ENCODE peak calls at places on chromosomes 13 and 19, in nine cellular contexts. One of them, this sample, is unnamed.

GRCh38 chr19:40691421-40692211 is 1.2 kb upstream of the NUMBL start:
- DNase-seq in fibroblast of lung: peak; percentile 5
- DNase-seq in iPS DF 19.7: no peak
- DNase-seq in NCI-H1105 treated with DMSO at 0.1 percent for 48 hours: no peak
- DNase-seq in left cardiac atrium: no peak
- DNase-seq in stomach: no peak
- DNase-seq in activated naive CD8-positive, alpha-beta T cell treated with anti-CD3 and anti-CD28 coated beads for 36 hours: peak; percentile 19
- DNase-seq in effector memory CD4-positive, alpha-beta T cell: no peak
- DNase-seq in CD4-positive, CD25-positive, alpha-beta regulatory T cell: no peak
- DNase-seq in this sample: peak; percentile 82

GRCh38 chr19:55437410-55437809 is 5.7 kb downstream of the SHISA7 start:
- DNase-seq in fibroblast of lung: peak; percentile 63
- DNase-seq in effector memory CD4-positive, alpha-beta T cell: no peak
- DNase-seq in stomach: peak; percentile 55
- DNase-seq in activated naive CD8-positive, alpha-beta T cell treated with anti-CD3 and anti-CD28 coated beads for 36 hours: no peak
- DNase-seq in iPS DF 19.7: no peak
- DNase-seq in NCI-H1105 treated with DMSO at 0.1 percent for 48 hours: no peak
- DNase-seq in CD4-positive, CD25-positive, alpha-beta regulatory T cell: no peak
- DNase-seq in left cardiac atrium: peak; percentile 54
- DNase-seq in this sample: no peak

GRCh38 chr19:19531951-19532805 is 3.5 kb downstream of the YJEFN3 start:
- DNase-seq in CD4-positive, CD25-positive, alpha-beta regulatory T cell: peak; percentile 83
- DNase-seq in effector memory CD4-positive, alpha-beta T cell: peak; percentile 62
- DNase-seq in NCI-H1105 treated with DMSO at 0.1 percent for 48 hours: peak; percentile 39
- DNase-seq in left cardiac atrium: peak; percentile 90
- DNase-seq in fibroblast of lung: peak; percentile 51
- DNase-seq in stomach: peak; percentile 92
- DNase-seq in activated naive CD8-positive, alpha-beta T cell treated with anti-CD3 and anti-CD28 coated beads for 36 hours: peak; percentile 86
- DNase-seq in iPS DF 19.7: no peak
- DNase-seq in this sample: peak; percentile 92

GRCh38 chr13:52599853-52600603 is 42.2 kb upstream of the HNRNPA1L2 start:
- DNase-seq in activated naive CD8-positive, alpha-beta T cell treated with anti-CD3 and anti-CD28 coated beads for 36 hours: peak; percentile 29
- DNase-seq in stomach: no peak
- DNase-seq in left cardiac atrium: peak; percentile 42
- DNase-seq in iPS DF 19.7: no peak
- DNase-seq in CD4-positive, CD25-positive, alpha-beta regulatory T cell: no peak
- DNase-seq in effector memory CD4-positive, alpha-beta T cell: no peak
- DNase-seq in fibroblast of lung: peak; percentile 26
- DNase-seq in NCI-H1105 treated with DMSO at 0.1 percent for 48 hours: peak; percentile 43
- DNase-seq in this sample: peak; percentile 74

GRCh38 chr19:37304190-37304883 is 66.6 kb upstream of the ZNF527 start:
- DNase-seq in activated naive CD8-positive, alpha-beta T cell treated with anti-CD3 and anti-CD28 coated beads for 36 hours: peak; percentile 35
- DNase-seq in NCI-H1105 treated with DMSO at 0.1 percent for 48 hours: no peak
- DNase-seq in stomach: no peak
- DNase-seq in fibroblast of lung: peak; percentile 20
- DNase-seq in CD4-positive, CD25-positive, alpha-beta regulatory T cell: no peak
- DNase-seq in effector memory CD4-positive, alpha-beta T cell: no peak
- DNase-seq in left cardiac atrium: peak; percentile 79
- DNase-seq in iPS DF 19.7: no peak
- DNase-seq in this sample: peak; percentile 87

GRCh38 chr13:46603165-46603603 is 50.2 kb downstream of the LRCH1 start:
- DNase-seq in left cardiac atrium: no peak
- DNase-seq in effector memory CD4-positive, alpha-beta T cell: no peak
- DNase-seq in CD4-positive, CD25-positive, alpha-beta regulatory T cell: no peak
- DNase-seq in iPS DF 19.7: no peak
- DNase-seq in fibroblast of lung: no peak
- DNase-seq in stomach: no peak
- DNase-seq in activated naive CD8-positive, alpha-beta T cell treated with anti-CD3 and anti-CD28 coated beads for 36 hours: no peak
- DNase-seq in NCI-H1105 treated with DMSO at 0.1 percent for 48 hours: no peak
- DNase-seq in this sample: no peak

GRCh38 chr13:65339236-65339635 is 1890.9 kb downstream of the PCDH9 start:
- DNase-seq in left cardiac atrium: no peak
- DNase-seq in stomach: no peak
- DNase-seq in CD4-positive, CD25-positive, alpha-beta regulatory T cell: no peak
- DNase-seq in activated naive CD8-positive, alpha-beta T cell treated with anti-CD3 and anti-CD28 coated beads for 36 hours: no peak
- DNase-seq in NCI-H1105 treated with DMSO at 0.1 percent for 48 hours: no peak
- DNase-seq in effector memory CD4-positive, alpha-beta T cell: no peak
- DNase-seq in fibroblast of lung: peak; percentile 42
- DNase-seq in iPS DF 19.7: no peak
- DNase-seq in this sample: no peak

GRCh38 chr13:26660185-26660584 is 100.4 kb downstream of the GPR12 start:
- DNase-seq in effector memory CD4-positive, alpha-beta T cell: no peak
- DNase-seq in NCI-H1105 treated with DMSO at 0.1 percent for 48 hours: no peak
- DNase-seq in iPS DF 19.7: no peak
- DNase-seq in activated naive CD8-positive, alpha-beta T cell treated with anti-CD3 and anti-CD28 coated beads for 36 hours: no peak
- DNase-seq in stomach: no peak
- DNase-seq in CD4-positive, CD25-positive, alpha-beta regulatory T cell: no peak
- DNase-seq in left cardiac atrium: no peak
- DNase-seq in fibroblast of lung: no peak
- DNase-seq in this sample: no peak

GRCh38 chr13:26760835-26761582 is 423 bp upstream of the GPR12 start:
- DNase-seq in NCI-H1105 treated with DMSO at 0.1 percent for 48 hours: peak; percentile 1
- DNase-seq in fibroblast of lung: no peak
- DNase-seq in effector memory CD4-positive, alpha-beta T cell: no peak
- DNase-seq in iPS DF 19.7: no peak
- DNase-seq in activated naive CD8-positive, alpha-beta T cell treated with anti-CD3 and anti-CD28 coated beads for 36 hours: no peak
- DNase-seq in stomach: no peak
- DNase-seq in CD4-positive, CD25-positive, alpha-beta regulatory T cell: no peak
- DNase-seq in left cardiac atrium: no peak
- DNase-seq in this sample: no peak

GRCh38 chr13:39499580-39499979 is 103.4 kb downstream of the LHFPL6 start:
- DNase-seq in NCI-H1105 treated with DMSO at 0.1 percent for 48 hours: no peak
- DNase-seq in CD4-positive, CD25-positive, alpha-beta regulatory T cell: no peak
- DNase-seq in iPS DF 19.7: no peak
- DNase-seq in left cardiac atrium: no peak
- DNase-seq in effector memory CD4-positive, alpha-beta T cell: no peak
- DNase-seq in fibroblast of lung: no peak
- DNase-seq in stomach: no peak
- DNase-seq in activated naive CD8-positive, alpha-beta T cell treated with anti-CD3 and anti-CD28 coated beads for 36 hours: no peak
- DNase-seq in this sample: no peak

GRCh38 chr13:50243926-50244325 is 228.7 kb downstream of the KCNRG start:
- DNase-seq in activated naive CD8-positive, alpha-beta T cell treated with anti-CD3 and anti-CD28 coated beads for 36 hours: no peak
- DNase-seq in iPS DF 19.7: no peak
- DNase-seq in effector memory CD4-positive, alpha-beta T cell: no peak
- DNase-seq in left cardiac atrium: no peak
- DNase-seq in NCI-H1105 treated with DMSO at 0.1 percent for 48 hours: no peak
- DNase-seq in CD4-positive, CD25-positive, alpha-beta regulatory T cell: no peak
- DNase-seq in fibroblast of lung: no peak
- DNase-seq in stomach: no peak
- DNase-seq in this sample: no peak

GRCh38 chr13:32254416-32254815 is 60.7 kb downstream of the ZAR1L start:
- DNase-seq in iPS DF 19.7: no peak
- DNase-seq in effector memory CD4-positive, alpha-beta T cell: no peak
- DNase-seq in fibroblast of lung: no peak
- DNase-seq in NCI-H1105 treated with DMSO at 0.1 percent for 48 hours: no peak
- DNase-seq in activated naive CD8-positive, alpha-beta T cell treated with anti-CD3 and anti-CD28 coated beads for 36 hours: no peak
- DNase-seq in CD4-positive, CD25-positive, alpha-beta regulatory T cell: no peak
- DNase-seq in left cardiac atrium: no peak
- DNase-seq in stomach: no peak
- DNase-seq in this sample: no peak

GRCh38 chr13:82717249-82717648 is 1165.0 kb downstream of the SLITRK1 start:
- DNase-seq in fibroblast of lung: peak; percentile 65
- DNase-seq in iPS DF 19.7: no peak
- DNase-seq in stomach: no peak
- DNase-seq in left cardiac atrium: no peak
- DNase-seq in effector memory CD4-positive, alpha-beta T cell: no peak
- DNase-seq in CD4-positive, CD25-positive, alpha-beta regulatory T cell: no peak
- DNase-seq in activated naive CD8-positive, alpha-beta T cell treated with anti-CD3 and anti-CD28 coated beads for 36 hours: no peak
- DNase-seq in NCI-H1105 treated with DMSO at 0.1 percent for 48 hours: no peak
- DNase-seq in this sample: no peak

GRCh38 chr19:1004803-1005664 is 4.8 kb downstream of the GRIN3B start:
- DNase-seq in effector memory CD4-positive, alpha-beta T cell: no peak
- DNase-seq in stomach: no peak
- DNase-seq in NCI-H1105 treated with DMSO at 0.1 percent for 48 hours: no peak
- DNase-seq in iPS DF 19.7: no peak
- DNase-seq in CD4-positive, CD25-positive, alpha-beta regulatory T cell: no peak
- DNase-seq in activated naive CD8-positive, alpha-beta T cell treated with anti-CD3 and anti-CD28 coated beads for 36 hours: no peak
- DNase-seq in fibroblast of lung: no peak
- DNase-seq in left cardiac atrium: no peak
- DNase-seq in this sample: peak; percentile 79

GRCh38 chr13:97397267-97397666 is 36.7 kb upstream of the RAP2A start:
- DNase-seq in iPS DF 19.7: no peak
- DNase-seq in effector memory CD4-positive, alpha-beta T cell: no peak
- DNase-seq in CD4-positive, CD25-positive, alpha-beta regulatory T cell: no peak
- DNase-seq in fibroblast of lung: no peak
- DNase-seq in NCI-H1105 treated with DMSO at 0.1 percent for 48 hours: no peak
- DNase-seq in stomach: no peak
- DNase-seq in left cardiac atrium: no peak
- DNase-seq in activated naive CD8-positive, alpha-beta T cell treated with anti-CD3 and anti-CD28 coated beads for 36 hours: no peak
- DNase-seq in this sample: no peak

GRCh38 chr19:55070755-55071502 is 4.7 kb upstream of the EPS8L1 start:
- DNase-seq in effector memory CD4-positive, alpha-beta T cell: no peak
- DNase-seq in iPS DF 19.7: no peak
- DNase-seq in NCI-H1105 treated with DMSO at 0.1 percent for 48 hours: no peak
- DNase-seq in left cardiac atrium: peak; percentile 41
- DNase-seq in activated naive CD8-positive, alpha-beta T cell treated with anti-CD3 and anti-CD28 coated beads for 36 hours: no peak
- DNase-seq in stomach: peak; percentile 73
- DNase-seq in fibroblast of lung: peak; percentile 64
- DNase-seq in CD4-positive, CD25-positive, alpha-beta regulatory T cell: no peak
- DNase-seq in this sample: no peak

GRCh38 chr13:19910336-19911072 is 47.1 kb upstream of the ZMYM5 start:
- DNase-seq in iPS DF 19.7: no peak
- DNase-seq in NCI-H1105 treated with DMSO at 0.1 percent for 48 hours: no peak
- DNase-seq in fibroblast of lung: no peak
- DNase-seq in stomach: peak; percentile 29
- DNase-seq in effector memory CD4-positive, alpha-beta T cell: no peak
- DNase-seq in left cardiac atrium: no peak
- DNase-seq in activated naive CD8-positive, alpha-beta T cell treated with anti-CD3 and anti-CD28 coated beads for 36 hours: no peak
- DNase-seq in CD4-positive, CD25-positive, alpha-beta regulatory T cell: no peak
- DNase-seq in this sample: no peak